ENCODE peak calls at places on chromosomes 5 and 9, in seven cellular contexts. P is type B pancreatic cell, R is HuH-7, X is COLO829, S is GM20000, O is NAMALWA, G is Caco-2. L is an unnamed sample.

GRCh38 chr9:134757206-134757975 is 115.8 kb downstream of the COL5A1 start:
- DNase-seq in G (no peak), S (no peak), X (no peak), R (no peak), O (no peak), P (no peak), L (no peak)

GRCh38 chr5:2603176-2603575 is 148.3 kb downstream of the IRX2 start:
- DNase-seq in X (no peak), R (no peak), P (no peak), O (no peak), G (no peak), S (no peak), L (no peak)

GRCh38 chr5:11289733-11290132 is 528.7 kb upstream of the DAP start:
- DNase-seq in S (no peak), X (no peak), P (no peak), O (no peak), G (no peak), R (no peak), L (no peak)

GRCh38 chr9:92481029-92481633 is 1.2 kb downstream of the ASPN start:
- DNase-seq in S (peak), P (no peak), O (no peak), R (no peak), X (peak), G (no peak), L (no peak)

GRCh38 chr5:76163111-76163628 is 80.0 kb downstream of the SV2C start:
- DNase-seq in O (no peak), X (no peak), R (no peak), S (no peak), P (no peak), G (no peak), L (no peak)

GRCh38 chr9:10059044-10059443 is 553.8 kb downstream of the PTPRD start:
- DNase-seq in X (no peak), S (no peak), O (no peak), R (no peak), G (no peak), P (no peak), L (no peak)

GRCh38 chr5:147509041-147509709 is 693 bp downstream of the DPYSL3 start:
- DNase-seq in R (no peak), G (no peak), S (no peak), P (peak), X (no peak), O (no peak), L (no peak)

GRCh38 chr5:61964199-61964598 is 341.8 kb upstream of the KIF2A start:
- DNase-seq in X (no peak), P (no peak), G (no peak), S (no peak), O (no peak), R (no peak), L (no peak)

GRCh38 chr5:142106061-142106460 is 2.5 kb upstream of the NDFIP1 start:
- DNase-seq in R (no peak), P (no peak), G (no peak), O (no peak), S (no peak), X (no peak), L (no peak)

L was measured in NCI-H2029 treated with DMSO at 0.1 percent for 48 hours.